ENCODE peak calls at places on chromosomes 12 and 14, in five cellular contexts. K, A, C, T and G are unnamed samples. For H3K36me3, the result is how much of the 10 kb centered on the place peaks cover.

GRCh38 chr12:116201908-116202307 is 75.6 kb downstream of the MED13L start:
- DNase-seq in T (no peak), C (no peak), A (no peak), K (no peak), G (no peak)

GRCh38 chr12:58105225-58106119 is 164.1 kb downstream of the ATP23 start:
- DNase-seq in K (no peak), T (no peak), A (no peak), C (no peak), G (no peak)

GRCh38 chr12:49098035-49098451 is 3.4 kb upstream of the DHH start:
- DNase-seq in T (no peak), C (no peak), A (peak), K (no peak), G (peak)

GRCh38 chr12:93387780-93388179 is 10.1 kb downstream of the NUDT4 start:
- DNase-seq in K (no peak), C (no peak), A (no peak), T (no peak), G (no peak)

GRCh38 chr12:53956251-53956887 is 1.7 kb downstream of the HOXC12 start:
- DNase-seq in A (no peak), K (no peak), C (no peak), T (no peak), G (no peak)

GRCh38 chr14:20493634-20494033 is 11.7 kb upstream of the RNASE10 start:
- DNase-seq in K (no peak), C (no peak), T (no peak), A (no peak), G (no peak)

GRCh38 chr12:51985136-51985835 is 21.5 kb upstream of the TAMALIN start:
- DNase-seq in K (no peak), A (no peak), C (no peak), T (no peak), G (no peak)

GRCh38 chr12:117058442-117059072 is 40.7 kb downstream of the TESC start:
- DNase-seq in A (no peak), K (no peak), T (no peak), C (no peak), G (no peak)

GRCh38 chr12:52984136-52984535 is 22.1 kb upstream of the EIF4B start:
- DNase-seq in C (no peak), T (peak), K (no peak), A (no peak), G (no peak)

GRCh38 chr14:66240112-66240511 is 246.1 kb upstream of the CCDC196 start:
- DNase-seq in C (no peak), T (no peak), A (no peak), K (no peak), G (no peak)

GRCh38 chr14:65211341-65211987 is 109.1 kb upstream of the MAX start:
- DNase-seq in C (no peak), T (no peak), K (no peak), A (no peak), G (no peak)

GRCh38 chr12:117188961-117189724 is 1.1 kb downstream of the FBXO21 start:
- DNase-seq in A (no peak), C (no peak), K (no peak), T (no peak), G (no peak)

GRCh38 chr12:57191410-57191809 is 25.2 kb upstream of the NXPH4 start:
- DNase-seq in T (no peak), A (no peak), C (no peak), K (no peak), G (no peak)

GRCh38 chr14:30656190-30656632 is 34.1 kb downstream of the SCFD1 start:
- DNase-seq in K (no peak), C (no peak), A (no peak), T (no peak), G (no peak)

GRCh38 chr14:86203843-86204242 is 673.9 kb downstream of the FLRT2 start:
- DNase-seq in K (no peak), C (no peak), T (no peak), A (no peak), G (no peak)

GRCh38 chr12:7157391-7157790 is 27.2 kb downstream of the CLSTN3 start:
- DNase-seq in T (no peak), C (no peak), A (no peak), K (no peak), G (no peak)

GRCh38 chr12:52380271-52380694 is 5.2 kb downstream of the KRT84 start:
- DNase-seq in T (no peak), A (peak), K (no peak), C (no peak), G (peak)

GRCh38 chr14:79018846-79019245 is 848.7 kb downstream of the NRXN3 start:
- DNase-seq in T (no peak), K (no peak), A (no peak), C (no peak), G (no peak)

GRCh38 chr14:35425850-35426249 is 21.3 kb upstream of the NFKBIA start:
- DNase-seq in K (no peak), A (no peak), T (no peak), C (no peak), G (no peak)

GRCh38 chr12:120064054-120064940 is 52.3 kb downstream of the RAB35 start:
- DNase-seq in T (no peak), A (no peak), K (no peak), C (no peak), G (no peak)

GRCh38 chr14:73752297-73752992 is 38.3 kb upstream of the PNMA1 start:
- DNase-seq in C (peak), K (peak), A (peak), T (peak), G (peak)

GRCh38 chr12:101945361-101946232 is 68.2 kb downstream of the DRAM1 start:
- DNase-seq in C (no peak), T (no peak), A (no peak), K (no peak), G (no peak)

GRCh38 chr12:8564656-8565055 is 24.0 kb upstream of the CLEC4E start:
- DNase-seq in K (no peak), T (no peak), C (no peak), A (no peak), G (no peak)

GRCh38 chr12:122884091-122884826 is 11.7 kb downstream of the VPS37B start:
- DNase-seq in C (no peak), T (no peak), A (no peak), K (no peak), G (no peak)

GRCh38 chr12:48977290-48978281 is 536 bp upstream of the WNT1 start:
- DNase-seq in C (no peak), A (peak), T (peak), K (peak), G (peak)

GRCh38 chr12:126936181-126936851 is 1330.7 kb upstream of the TMEM132C start:
- DNase-seq in T (peak), K (peak), A (no peak), C (peak), G (peak)

GRCh38 chr12:76422154-76422877 is 74.1 kb upstream of the BBS10 start:
- DNase-seq in C (no peak), K (no peak), T (no peak), A (no peak), G (no peak)

GRCh38 chr12:53660064-53660463 is 15.8 kb downstream of the ATP5MC2 start:
- DNase-seq in A (no peak), K (no peak), T (no peak), C (no peak), G (no peak)

GRCh38 chr12:48965447-48965846 is 6.1 kb downstream of the WNT10B start:
- DNase-seq in C (no peak), A (no peak), K (no peak), T (no peak), G (no peak)

GRCh38 chr12:106251636-106252035 is 3.8 kb upstream of the CKAP4 start:
- DNase-seq in A (no peak), T (no peak), K (no peak), C (no peak), G (no peak)

GRCh38 chr14:105011312-105011990 is 9.4 kb downstream of the CDCA4 start:
- DNase-seq in C (no peak), K (no peak), A (no peak), T (no peak), G (no peak)

GRCh38 chr12:89413234-89413633 is 60.9 kb upstream of the DUSP6 start:
- DNase-seq in A (no peak), K (no peak), C (no peak), T (no peak), G (no peak)

GRCh38 chr12:79016181-79016580 is 151.6 kb downstream of the SYT1 start:
- DNase-seq in K (no peak), T (no peak), C (no peak), A (no peak), G (no peak)

GRCh38 chr12:67068204-67068731 is 200.9 kb upstream of the CAND1 start:
- DNase-seq in T (no peak), K (no peak), A (no peak), C (no peak), G (peak)

GRCh38 chr12:51887476-51888315 is at the start of gene ANKRD33:
- DNase-seq in K (peak), T (peak), A (peak), C (no peak), G (no peak)

GRCh38 chr12:79690606-79691298 is at the start of gene PAWR:
- DNase-seq in K (peak), A (peak), C (peak), T (peak), G (peak)

GRCh38 chr14:51692646-51693045 is 40.9 kb downstream of the FRMD6 start:
- DNase-seq in A (no peak), C (no peak), T (no peak), K (no peak), G (no peak)
- H3K36me3 ChIP-seq in A (under half), C (under half), T (under half), K (under half), G (under half)

GRCh38 chr12:108620236-108620879 is 13.3 kb downstream of the SELPLG start:
- DNase-seq in K (no peak), C (no peak), A (no peak), T (no peak), G (no peak)
- H3K4me3 ChIP-seq in K (no peak), C (no peak), A (no peak), T (no peak), G (no peak)

GRCh38 chr12:110333201-110333600 is 52.2 kb downstream of the ATP2A2 start:
- DNase-seq in A (no peak), T (no peak), C (no peak), K (no peak), G (no peak)

GRCh38 chr12:110329710-110330109 is 48.7 kb downstream of the ATP2A2 start:
- DNase-seq in T (no peak), C (no peak), K (no peak), A (no peak), G (no peak)

GRCh38 chr12:110335481-110336045 is 54.5 kb downstream of the ATP2A2 start:
- DNase-seq in T (no peak), K (no peak), A (no peak), C (no peak), G (no peak)

GRCh38 chr12:110330544-110330943 is 49.5 kb downstream of the ATP2A2 start:
- DNase-seq in A (no peak), T (no peak), C (no peak), K (no peak), G (no peak)

GRCh38 chr12:110330124-110330523 is 49.1 kb downstream of the ATP2A2 start:
- DNase-seq in K (no peak), A (no peak), C (no peak), T (no peak), G (no peak)
- H3K36me3 ChIP-seq in K (under half), A (half or more), C (half or more), T (half or more), G (under half)

DNA sequence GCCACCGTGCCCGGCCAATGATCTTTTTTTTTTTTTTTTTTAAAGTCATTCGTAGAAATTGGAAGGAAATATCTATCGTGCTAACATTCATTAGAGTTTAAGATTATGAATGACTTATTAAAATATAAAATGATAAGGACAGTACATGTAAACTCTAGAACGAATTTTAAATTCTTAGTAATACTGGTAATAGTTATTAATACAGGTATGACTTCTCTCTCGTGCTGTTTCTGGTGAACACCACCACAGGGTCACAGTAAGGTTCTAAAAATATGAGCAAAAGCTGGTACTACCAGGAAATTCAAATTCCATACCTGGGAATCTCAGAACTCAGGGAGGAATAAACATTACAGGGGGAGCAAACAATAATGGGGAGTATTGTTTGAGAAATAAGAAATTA is 26.2 kb downstream of the WNK1 start:
- DNase-seq in C (no peak), A (no peak), K (no peak), T (no peak), G (no peak)
- H3K4me3 ChIP-seq in C (peak), A (no peak), K (peak), T (no peak), G (no peak)

GRCh38 chr12:68627673-68628319 is 17.1 kb downstream of the RAP1B start:
- DNase-seq in T (no peak), C (no peak), K (no peak), A (no peak), G (no peak)
- H3K36me3 ChIP-seq in T (under half), C (under half), K (under half), A (under half), G (under half)

GRCh38 chr12:114680498-114681148 is 3.4 kb downstream of the TBX3 start:
- DNase-seq in K (no peak), C (no peak), T (no peak), A (no peak), G (no peak)

GRCh38 chr12:114682920-114683708 is 861 bp downstream of the TBX3 start:
- DNase-seq in A (no peak), T (no peak), K (peak), C (no peak), G (no peak)

GRCh38 chr12:114683709-114684097 is 272 bp downstream of the TBX3 start:
- DNase-seq in K (no peak), A (no peak), T (no peak), C (no peak), G (no peak)

GRCh38 chr12:114681149-114681849 is 2.7 kb downstream of the TBX3 start:
- DNase-seq in C (no peak), T (no peak), K (peak), A (no peak), G (no peak)

GRCh38 chr12:114682101-114682919 is 1.7 kb downstream of the TBX3 start:
- DNase-seq in A (no peak), K (no peak), C (no peak), T (no peak), G (no peak)
- H3K4me3 ChIP-seq in A (peak), K (peak), C (peak), T (peak), G (peak)

GRCh38 chr12:123957191-123957590 is 15.4 kb downstream of the CCDC92 start:
- DNase-seq in A (no peak), K (no peak), T (no peak), C (no peak), G (no peak)

GRCh38 chr12:123958876-123959275 is 13.8 kb downstream of the CCDC92 start:
- DNase-seq in A (no peak), T (no peak), K (no peak), C (no peak), G (no peak)

GRCh38 chr12:123954647-123955350 is 17.8 kb downstream of the CCDC92 start:
- DNase-seq in C (no peak), K (no peak), T (no peak), A (no peak), G (no peak)

GRCh38 chr12:123958462-123958861 is 14.2 kb downstream of the CCDC92 start:
- DNase-seq in K (no peak), A (no peak), T (no peak), C (no peak), G (no peak)

DNA sequence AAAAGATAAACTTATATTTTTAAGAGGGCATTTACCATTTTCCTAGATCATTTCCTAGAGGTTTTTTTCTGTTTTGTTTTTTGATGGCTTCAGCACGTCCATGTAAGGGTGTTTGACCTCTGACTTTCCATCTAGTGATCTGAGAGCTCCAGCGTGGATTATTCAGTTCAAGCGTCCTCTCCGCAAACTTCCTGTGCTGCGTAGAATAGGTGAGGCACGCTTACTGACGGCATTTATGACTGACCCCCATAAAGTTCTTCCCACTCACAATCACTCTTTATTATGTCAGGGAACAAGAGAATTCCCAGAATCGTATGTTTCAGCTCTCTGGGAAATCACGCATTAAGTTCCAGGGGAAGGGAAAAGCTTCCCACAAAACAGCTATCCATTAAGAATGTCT is 16.4 kb downstream of the CCDC92 start:
- DNase-seq in K (no peak), T (no peak), A (no peak), C (no peak), G (no peak)
- H3K36me3 ChIP-seq in K (under half), T (under half), A (under half), C (under half), G (under half)

GRCh38 chr12:47707905-47708543 is 2.2 kb upstream of the RPAP3 start:
- DNase-seq in C (no peak), T (no peak), A (no peak), K (no peak), G (no peak)

GRCh38 chr12:47707355-47707754 is 1.5 kb upstream of the RPAP3 start:
- DNase-seq in C (no peak), A (no peak), T (no peak), K (no peak), G (no peak)

GRCh38 chr12:47705239-47705570 is 625 bp downstream of the RPAP3 start:
- DNase-seq in A (no peak), C (no peak), T (no peak), K (no peak), G (no peak)

GRCh38 chr12:47704719-47705118 is 1.1 kb downstream of the RPAP3 start:
- DNase-seq in C (no peak), T (no peak), K (no peak), A (no peak), G (no peak)

GRCh38 chr12:47705571-47706425 is at the start of gene RPAP3:
- DNase-seq in T (peak), K (peak), C (peak), A (peak), G (peak)
- H3K4me3 ChIP-seq in T (peak), K (peak), C (peak), A (peak), G (peak)

GRCh38 chr14:24150993-24151392 is 3.7 kb downstream of the RNF31 start:
- DNase-seq in C (no peak), T (peak), A (no peak), K (no peak), G (peak)

GRCh38 chr14:24149302-24149969 is 2.1 kb downstream of the RNF31 start:
- DNase-seq in T (peak), K (no peak), A (no peak), C (no peak), G (no peak)

GRCh38 chr14:24150567-24150966 is 3.3 kb downstream of the RNF31 start:
- DNase-seq in A (no peak), K (no peak), T (peak), C (no peak), G (peak)

GRCh38 chr14:24150061-24150460 is 2.8 kb downstream of the RNF31 start:
- DNase-seq in K (no peak), A (no peak), C (no peak), T (peak), G (no peak)

GRCh38 chr14:24151404-24152080 is 4.2 kb downstream of the RNF31 start:
- DNase-seq in T (peak), A (no peak), C (no peak), K (no peak), G (no peak)
- H3K36me3 ChIP-seq in T (under half), A (half or more), C (under half), K (under half), G (half or more)

DNA sequence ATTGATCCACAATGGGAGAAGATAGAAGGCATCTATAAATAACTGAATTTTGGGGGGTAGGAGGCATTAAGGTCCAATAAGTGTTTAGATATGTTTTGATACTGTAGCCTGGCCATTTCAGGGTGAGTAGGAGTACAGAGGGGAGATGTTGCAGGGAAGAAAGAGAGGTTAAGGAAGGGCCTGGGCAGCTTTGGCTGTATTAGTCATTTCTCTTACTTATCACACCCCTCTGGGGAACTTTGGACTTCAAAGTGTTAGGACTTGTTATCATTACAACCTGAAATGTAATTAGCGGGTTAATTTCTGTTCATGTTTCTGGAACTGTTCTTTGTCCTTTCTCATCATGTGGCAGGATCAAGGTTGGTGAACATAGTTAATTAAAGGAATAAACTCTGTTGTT is 40.3 kb downstream of the SUSD6 start:
- DNase-seq in T (no peak), K (no peak), A (no peak), C (no peak), G (no peak)
- H3K4me3 ChIP-seq in T (no peak), K (no peak), A (no peak), C (no peak), G (no peak)